ENCODE peak calls at places on chromosomes 12 and 14, in five cellular contexts. U, R, J, I and Z are unnamed samples. For H3K4me1, the result is how much of the 10 kb centered on the place peaks cover.

GRCh38 chr12:91577586-91578539 is 395.2 kb upstream of the DCN start:
- DNase-seq in I (no peak), J (peak), U (peak), R (no peak), Z (no peak)

GRCh38 chr14:23327947-23328744 is 6.9 kb downstream of the PABPN1 start:
- DNase-seq in J (peak), U (peak), I (peak), R (peak), Z (peak)

GRCh38 chr14:50031534-50032313 is 84.6 kb downstream of the VCPKMT start:
- DNase-seq in R (peak), U (no peak), I (no peak), J (peak), Z (no peak)

GRCh38 chr12:19038210-19038609 is 91.3 kb upstream of the PLEKHA5 start:
- DNase-seq in I (no peak), U (no peak), R (no peak), J (no peak), Z (no peak)

GRCh38 chr12:47025798-47026197 is 53.6 kb upstream of the PCED1B start:
- DNase-seq in I (no peak), J (no peak), R (no peak), U (no peak), Z (no peak)

GRCh38 chr14:65321370-65321875 is 91.1 kb upstream of the FUT8 start:
- DNase-seq in I (no peak), J (no peak), R (peak), U (no peak), Z (no peak)

GRCh38 chr12:102631274-102631673 is 150.9 kb upstream of the IGF1 start:
- DNase-seq in I (no peak), J (peak), R (peak), U (peak), Z (no peak)

GRCh38 chr14:50058112-50058511 is 58.3 kb downstream of the VCPKMT start:
- DNase-seq in R (no peak), U (no peak), J (no peak), I (no peak), Z (no peak)

GRCh38 chr12:30969006-30969405 is 42.5 kb downstream of the TSPAN11 start:
- DNase-seq in J (no peak), I (no peak), R (no peak), U (no peak), Z (no peak)
- H3K4me1 ChIP-seq in J (under half), I (under half), R (under half), U (under half), Z (under half)

DNA sequence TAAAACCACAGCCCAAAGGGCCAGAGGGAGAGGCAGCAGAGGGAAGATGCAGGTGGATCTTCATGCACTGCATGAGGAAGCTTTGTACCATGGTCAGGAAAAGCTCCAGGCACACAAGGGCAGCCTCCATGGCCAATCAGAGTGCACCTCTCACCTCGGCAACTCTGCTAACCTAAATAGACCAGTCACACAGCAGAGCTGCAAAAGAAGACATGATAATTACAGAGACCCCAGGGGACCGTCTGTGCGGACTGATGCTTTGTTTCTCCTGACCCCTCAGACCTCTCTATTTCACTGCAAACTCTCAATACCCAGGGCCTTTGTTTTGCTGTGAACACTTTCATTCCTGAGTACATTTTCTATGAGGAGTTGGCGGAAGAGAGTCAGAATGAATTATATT is 10.7 kb upstream of the TCL1B start:
- DNase-seq in I (no peak), J (no peak), R (no peak), U (no peak), Z (peak)
- H3K4me3 ChIP-seq in I (no peak), J (no peak), R (no peak), U (no peak), Z (no peak)

GRCh38 chr12:120534203-120534702 is at the start of gene RNF10:
- DNase-seq in J (peak), I (peak), R (peak), U (peak), Z (peak)
- H3K14ac ChIP-seq in J (peak), I (no peak), R (peak), U (peak), Z (no peak)

GRCh38 chr14:69672372-69672771 is 61.0 kb downstream of the SUSD6 start:
- DNase-seq in R (no peak), U (no peak), J (no peak), I (no peak), Z (no peak)

GRCh38 chr14:69674546-69675245 is 63.3 kb downstream of the SUSD6 start:
- DNase-seq in U (no peak), J (no peak), R (no peak), I (no peak), Z (no peak)

GRCh38 chr14:69671365-69672050 is 60.1 kb downstream of the SUSD6 start:
- DNase-seq in R (no peak), J (no peak), U (no peak), I (no peak), Z (no peak)

GRCh38 chr14:69673578-69674305 is 62.3 kb downstream of the SUSD6 start:
- DNase-seq in J (no peak), I (no peak), R (no peak), U (no peak), Z (no peak)

GRCh38 chr14:69673099-69673498 is 61.7 kb downstream of the SUSD6 start:
- DNase-seq in J (no peak), I (no peak), U (no peak), R (no peak), Z (no peak)
- H3K4me1 ChIP-seq in J (under half), I (under half), U (under half), R (under half), Z (under half)

GRCh38 chr14:63891148-63891964 is 38.6 kb downstream of the SYNE2 start:
- DNase-seq in J (no peak), U (peak), R (no peak), I (no peak), Z (no peak)
- H3K4me3 ChIP-seq in J (no peak), U (no peak), R (no peak), I (peak), Z (no peak)

DNA sequence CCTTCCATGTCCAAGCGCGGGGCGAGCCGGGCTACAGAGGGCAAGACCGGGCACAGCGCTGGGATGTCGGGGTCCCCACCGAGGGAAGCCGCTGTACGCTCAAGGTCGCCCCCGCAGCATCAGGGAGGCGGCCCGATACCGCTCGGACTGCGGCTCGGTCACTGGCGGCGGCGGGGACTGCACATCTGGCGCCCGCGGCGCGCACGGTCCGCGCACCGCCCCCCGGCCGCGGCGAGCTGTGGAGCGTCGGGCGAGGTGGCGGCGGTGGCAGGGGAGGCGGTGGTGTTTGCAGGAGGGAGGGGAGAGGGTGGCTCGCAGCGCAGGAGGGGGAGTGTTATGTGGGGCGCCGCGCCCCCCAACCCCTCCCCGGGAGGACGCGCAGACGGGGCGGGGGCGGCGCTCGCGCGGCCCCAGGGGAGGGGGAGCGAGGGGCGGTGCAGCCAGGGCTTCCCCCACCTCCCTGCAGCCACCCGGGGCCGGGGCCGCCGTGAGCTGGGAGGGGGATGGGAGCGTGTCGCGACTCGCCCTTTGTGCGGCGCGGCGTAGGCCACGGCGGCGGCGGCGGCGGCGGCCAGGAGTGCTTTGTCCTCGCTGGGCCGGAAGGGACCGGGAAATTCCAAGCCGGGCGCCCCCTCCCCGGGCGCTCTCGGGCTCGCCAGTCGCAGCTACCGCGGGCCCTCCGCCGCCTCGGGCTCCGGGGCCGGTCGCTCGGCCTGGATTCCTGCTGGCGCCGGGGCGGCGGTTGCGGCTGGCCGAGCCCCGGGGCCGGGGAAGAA is at the start of gene NUAK1:
- DNase-seq in R (no peak), I (peak), U (peak), J (peak), Z (peak)
- H3K14ac ChIP-seq in R (peak), I (no peak), U (peak), J (peak), Z (peak)

GRCh38 chr12:94079965-94080683 is 68.3 kb upstream of the PLXNC1 start:
- DNase-seq in I (no peak), R (no peak), J (no peak), U (no peak), Z (no peak)

GRCh38 chr12:94077209-94077608 is 71.2 kb upstream of the PLXNC1 start:
- DNase-seq in I (no peak), J (no peak), U (no peak), R (no peak), Z (no peak)

GRCh38 chr12:94080684-94081009 is 67.7 kb upstream of the PLXNC1 start:
- DNase-seq in J (no peak), R (no peak), U (no peak), I (no peak), Z (no peak)

GRCh38 chr12:94078138-94078723 is 70.1 kb upstream of the PLXNC1 start:
- DNase-seq in U (no peak), I (no peak), J (no peak), R (peak), Z (no peak)

DNA sequence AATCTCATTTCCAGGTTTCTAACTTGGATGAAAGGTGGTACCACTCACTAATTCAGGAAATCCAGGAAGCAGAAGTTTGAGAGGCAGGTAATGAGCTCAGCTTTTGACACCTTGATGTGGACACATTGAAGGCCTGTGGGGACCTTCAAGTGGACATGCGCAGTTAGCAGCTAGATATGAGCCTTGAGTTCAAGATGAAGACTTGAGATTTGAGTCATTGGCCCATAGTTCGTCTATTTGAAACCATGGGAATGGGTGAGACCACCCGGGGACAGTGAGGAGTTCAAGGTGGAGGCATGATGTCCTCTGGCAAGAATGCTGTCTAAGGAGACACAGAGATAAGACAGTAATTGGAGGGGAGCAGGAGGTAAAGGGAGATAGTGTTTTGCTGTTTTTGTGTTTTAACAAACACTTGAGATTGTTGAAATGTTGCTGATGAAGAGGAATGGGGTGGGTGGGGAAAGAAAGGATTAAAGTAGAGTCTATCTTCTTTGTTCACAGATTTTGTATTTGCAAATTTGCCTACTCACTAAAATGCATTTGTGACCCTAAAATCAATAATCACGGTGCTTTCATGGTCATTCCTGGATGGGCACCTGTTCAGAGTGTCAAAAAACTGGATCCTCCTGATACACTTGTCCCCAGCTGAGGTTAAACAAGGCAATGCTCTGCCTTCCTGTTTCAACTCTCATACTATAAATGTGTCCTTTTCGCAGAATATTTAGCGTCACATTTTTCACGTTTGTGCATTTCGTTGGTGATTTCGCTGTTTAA is 69.5 kb upstream of the PLXNC1 start:
- DNase-seq in J (no peak), U (no peak), I (no peak), R (no peak), Z (no peak)
- H3K4me1 ChIP-seq in J (under half), U (under half), I (under half), R (under half), Z (under half)

GRCh38 chr14:68719634-68720384 is 73.1 kb downstream of the ZFP36L1 start:
- DNase-seq in I (no peak), R (no peak), U (no peak), J (no peak), Z (no peak)
- H3K4me3 ChIP-seq in I (no peak), R (no peak), U (no peak), J (no peak), Z (no peak)

DNA sequence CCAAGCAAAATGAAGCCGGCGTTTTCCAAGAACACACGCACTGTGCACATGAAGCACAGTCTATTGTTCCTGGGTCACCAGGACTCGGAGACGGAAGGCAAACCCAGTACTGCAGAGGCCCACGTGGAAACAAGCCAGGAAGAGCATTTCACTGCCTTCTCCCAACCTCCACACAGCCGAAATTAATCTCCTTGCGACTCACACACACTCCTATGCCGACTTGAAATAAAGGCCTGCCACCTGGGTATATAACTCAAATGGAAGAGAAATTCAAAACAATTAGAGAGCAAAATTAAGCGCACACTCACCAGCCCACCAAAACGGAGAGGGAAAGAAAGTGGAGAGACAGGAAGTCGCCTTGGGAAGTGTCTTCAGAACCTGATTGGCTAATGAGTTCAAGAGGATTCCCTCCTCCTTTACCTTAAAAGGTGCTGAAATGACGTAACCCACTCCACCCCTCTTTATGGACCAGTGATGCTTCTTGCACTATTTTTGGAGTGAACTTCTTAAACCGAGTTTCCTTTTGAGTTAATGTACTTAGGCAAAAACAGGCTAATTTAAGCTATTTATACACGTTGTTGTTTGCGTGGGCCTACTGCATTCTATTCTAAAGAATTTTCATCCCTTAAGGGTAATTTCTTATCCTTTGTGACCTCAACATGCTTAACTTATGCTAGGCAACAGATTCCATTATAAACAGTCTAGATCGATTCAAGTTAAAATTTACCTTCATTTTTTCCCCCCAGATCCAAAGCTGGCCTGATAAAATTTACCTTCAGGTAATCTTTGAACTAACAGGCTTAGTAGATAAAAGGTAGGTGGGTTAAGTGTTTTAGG is at the start of gene CCNB1IP1:
- DNase-seq in R (peak), J (peak), I (peak), U (peak), Z (peak)
- H3K14ac ChIP-seq in R (no peak), J (peak), I (no peak), U (no peak), Z (no peak)